ENCODE peak calls at places on chromosomes 3 and 15, in ten cellular contexts. E is stomach, T is left lung, S is suprapubic skin, V is foreskin fibroblast, L is dorsolateral prefrontal cortex, D is left ventricle myocardium inferior, I is upper lobe of right lung, O is tibial nerve, W is colonic mucosa. P is an unnamed sample.

GRCh38 chr15:48623456-48623855 is 22.1 kb downstream of the FBN1 start:
- DNase-seq in E (no peak), T (no peak), S (no peak), V (no peak), L (no peak), D (no peak), I (no peak), O (no peak), W (no peak), P (no peak)

GRCh38 chr3:132318451-132318850 is 1.2 kb downstream of the ACP3 start:
- DNase-seq in E (no peak), T (no peak), S (no peak), V (peak; percentile 54), L (no peak), D (no peak), I (no peak), O (no peak), W (no peak), P (peak; percentile 38)

GRCh38 chr3:187737401-187738088 is 7.7 kb downstream of the BCL6 start:
- DNase-seq in E (peak; percentile 80), T (peak; percentile 96), S (peak; percentile 88), V (peak; percentile 86), L (no peak), D (peak; percentile 79), I (peak; percentile 93), O (peak; percentile 54), W (peak; percentile 82), P (peak; percentile 84)

GRCh38 chr3:67018105-67018788 is 20.1 kb downstream of the KBTBD8 start:
- DNase-seq in E (no peak), T (no peak), S (no peak), V (peak; percentile 35), L (no peak), D (peak; percentile 61), I (no peak), O (no peak), W (peak; percentile 62), P (peak; percentile 79)

GRCh38 chr3:161221881-161222600 is 930 bp downstream of the NMD3 start:
- DNase-seq in E (no peak), T (no peak), S (no peak), V (peak; percentile 41), L (no peak), D (no peak), I (no peak), O (peak; percentile 24), W (peak; percentile 33), P (peak; percentile 48)

GRCh38 chr3:112354642-112355333 is 21.8 kb downstream of the CD200 start:
- DNase-seq in E (no peak), T (no peak), S (no peak), V (no peak), L (no peak), D (no peak), I (no peak), O (no peak), W (no peak), P (no peak)

GRCh38 chr3:49841126-49841525 is 15.2 kb downstream of the TRAIP start:
- DNase-seq in E (no peak), T (no peak), S (no peak), V (peak; percentile 38), L (no peak), D (no peak), I (no peak), O (no peak), W (no peak), P (peak; percentile 25)

GRCh38 chr3:111801697-111802655 is 57.1 kb upstream of the PHLDB2 start:
- DNase-seq in E (no peak), T (no peak), S (no peak), V (peak; percentile 85), L (no peak), D (no peak), I (no peak), O (peak; percentile 64), W (no peak), P (peak; percentile 90)

GRCh38 chr15:63778800-63779199 is 54.9 kb downstream of the HERC1 start:
- DNase-seq in E (no peak), T (no peak), S (no peak), V (no peak), L (no peak), D (no peak), I (no peak), O (no peak), W (no peak), P (no peak)

GRCh38 chr15:62648954-62649353 is 393.6 kb upstream of the TPM1 start:
- DNase-seq in E (no peak), T (no peak), S (no peak), V (no peak), L (no peak), D (no peak), I (no peak), O (peak; percentile 51), W (no peak), P (peak; percentile 36)
- TF ChIP-seq CTCF in E (peak; percentile 42), T (peak; percentile 32), S (no peak), V (no peak), L (peak; percentile 39), D (peak; percentile 54), I (peak; percentile 49), O (peak; percentile 26), W (peak; percentile 23), P (peak; percentile 58)

GRCh38 chr15:78620021-78620838 is 566 bp downstream of the CHRNA3 start:
- DNase-seq in E (peak; percentile 23), T (no peak), S (peak; percentile 72), V (peak; percentile 17), L (no peak), D (no peak), I (peak; percentile 58), O (no peak), W (no peak), P (peak; percentile 16)
- H3K4me3 ChIP-seq in E (peak overlapping the region; percentile 32), T (no peak overlapping the region), S (peak overlapping the region; percentile 52), V (no peak overlapping the region), L (peak overlapping the region; percentile 56), D (peak overlapping the region; percentile 61), I (peak overlapping the region; percentile 25), O (peak overlapping the region; percentile 3), W (peak overlapping the region; percentile 17), P (no peak overlapping the region)

DNA sequence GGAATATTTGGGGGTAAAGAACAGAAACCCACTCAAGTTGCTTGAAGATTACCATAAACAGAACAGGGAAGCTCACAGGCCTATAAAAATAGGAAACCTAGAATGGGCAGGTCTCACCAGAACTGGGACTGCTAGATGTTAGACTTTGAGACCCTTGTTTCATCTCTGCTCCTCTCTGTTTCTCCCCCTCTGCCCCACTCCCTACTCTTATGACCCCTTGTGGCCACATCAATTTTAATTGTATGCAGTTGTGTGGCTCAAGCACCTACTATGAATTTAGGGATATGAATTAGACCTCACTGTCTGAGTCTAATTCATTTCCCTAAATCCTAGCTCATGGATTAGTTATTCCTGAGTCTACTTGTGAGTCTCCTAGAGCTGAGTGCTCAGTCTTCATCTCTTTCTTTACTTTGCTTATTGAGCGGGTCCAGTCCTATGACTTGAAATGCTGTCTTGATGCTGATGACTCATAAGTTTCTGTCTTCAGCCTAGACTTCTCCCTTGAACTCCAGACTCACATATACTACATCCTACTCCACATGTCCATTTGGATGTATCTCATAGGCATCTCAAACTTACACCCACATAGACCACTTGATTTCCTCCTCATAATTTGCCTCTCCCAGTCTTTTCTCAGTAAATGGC is 78.7 kb downstream of the ITPR1 start:
- DNase-seq in E (no peak), T (no peak), S (no peak), V (no peak), L (no peak), D (no peak), I (no peak), O (no peak), W (no peak), P (peak; percentile 8)
- TF ChIP-seq CTCF in E (no peak), T (no peak), S (no peak), V (no peak), L (no peak), D (peak; percentile 25), I (peak; percentile 26), O (no peak), W (no peak), P (peak; percentile 17)

GRCh38 chr15:70892912-70893560 is 410 bp downstream of the LRRC49 start:
- DNase-seq in E (no peak), T (no peak), S (no peak), V (peak; percentile 88), L (no peak), D (no peak), I (no peak), O (no peak), W (no peak), P (peak; percentile 85)
- H3K4me3 ChIP-seq in E (peak overlapping the region; percentile 75), T (peak overlapping the region; percentile 61), S (peak overlapping the region; percentile 91), V (peak overlapping the region; percentile 87), L (peak overlapping the region; percentile 94), D (peak overlapping the region; percentile 82), I (peak overlapping the region; percentile 67), O (peak overlapping the region; percentile 64), W (peak overlapping the region; percentile 73), P (peak overlapping the region; percentile 79)

DNA sequence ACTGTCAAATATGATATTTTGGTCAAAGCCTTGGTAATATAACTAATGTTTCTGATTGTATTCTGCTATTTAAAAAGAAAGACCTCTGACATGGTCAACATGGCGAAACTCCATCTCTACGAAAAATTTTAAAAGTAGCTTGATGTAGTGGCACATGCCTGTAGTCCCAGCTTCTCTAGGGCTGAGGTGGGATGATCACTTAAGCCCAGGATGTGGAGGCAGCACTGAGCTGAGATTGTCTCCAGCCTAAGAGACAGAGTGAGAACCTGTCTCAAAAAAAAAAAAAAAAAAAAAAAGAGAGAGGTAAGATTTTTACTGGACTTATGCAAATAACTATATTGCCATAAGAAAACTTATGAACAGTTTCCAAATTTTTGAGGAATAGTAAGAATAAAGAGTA is 30.5 kb upstream of the SLC27A2 start:
- DNase-seq in E (no peak), T (no peak), S (no peak), V (no peak), L (no peak), D (no peak), I (no peak), O (no peak), W (no peak), P (no peak)
- TF ChIP-seq CTCF in E (no peak), T (no peak), S (no peak), V (no peak), L (no peak), D (no peak), I (no peak), O (no peak), W (no peak), P (no peak)

GRCh38 chr15:90873488-90873997 is 5.2 kb downstream of the FURIN start:
- DNase-seq in E (no peak), T (no peak), S (no peak), V (no peak), L (no peak), D (no peak), I (no peak), O (no peak), W (no peak), P (no peak)
- H3K4me3 ChIP-seq in E (peak overlapping the region; percentile 9), T (peak overlapping the region; percentile 89), S (peak overlapping the region; percentile 81), V (no peak overlapping the region), L (peak overlapping the region; percentile 81), D (peak overlapping the region; percentile 93), I (peak overlapping the region; percentile 85), O (no peak overlapping the region), W (peak overlapping the region; percentile 81), P (peak overlapping the region; percentile 16)

GRCh38 chr3:70543493-70543892 is 231.1 kb upstream of the MDFIC2 start:
- DNase-seq in E (no peak), T (no peak), S (no peak), V (no peak), L (no peak), D (no peak), I (no peak), O (no peak), W (no peak), P (no peak)

DNA sequence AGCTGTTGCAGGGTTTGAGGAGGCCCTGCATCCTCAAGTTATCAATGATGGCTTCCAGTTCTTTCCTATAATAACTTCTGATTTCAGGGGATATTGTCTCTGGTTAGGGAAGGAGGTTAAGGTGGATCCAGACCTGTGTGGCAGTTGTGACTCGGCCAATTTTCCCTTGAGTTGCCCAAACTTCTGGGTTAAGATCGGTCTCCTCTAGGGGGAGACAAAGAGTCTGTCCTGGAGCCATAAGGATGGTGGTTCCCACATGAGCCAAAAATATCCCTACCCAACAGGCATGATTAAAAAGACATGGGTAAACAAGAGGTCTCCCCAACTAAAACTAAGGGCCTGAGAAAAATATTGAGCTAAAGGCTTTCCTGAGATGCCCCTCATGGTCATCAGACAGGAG is 227.5 kb upstream of the MDFIC2 start:
- DNase-seq in E (no peak), T (no peak), S (no peak), V (no peak), L (no peak), D (no peak), I (no peak), O (no peak), W (no peak), P (no peak)
- TF ChIP-seq CTCF in E (no peak), T (no peak), S (no peak), V (no peak), L (no peak), D (no peak), I (peak; percentile 16), O (no peak), W (no peak), P (peak; percentile 35)

P was measured in choroid plexus epithelial cell.